ENCODE peak calls at places on chromosome X, in five cellular contexts. T is A549, B is HepG2, L is lower lobe of right lung, H is colonic mucosa. C is an unnamed sample.

GRCh38 chrX:55489315-55490009 is at the start of gene USP51:
- DNase-seq in T (peak), B (no peak), L (peak), H (peak), C (no peak)

GRCh38 chrX:69179380-69179911 is 14.2 kb upstream of the PJA1 start:
- DNase-seq in T (no peak), B (no peak), L (no peak), H (no peak), C (no peak)

GRCh38 chrX:134935286-134935685 is 55.5 kb upstream of the SMIM10 start:
- DNase-seq in T (no peak), B (no peak), L (no peak), H (no peak), C (no peak)

GRCh38 chrX:4710618-4711433 is 997.4 kb upstream of the PRKX start:
- DNase-seq in T (peak), B (peak), L (no peak), H (no peak), C (no peak)

GRCh38 chrX:138463476-138463875 is 248.0 kb downstream of the FGF13 start:
- DNase-seq in T (no peak), B (no peak), L (no peak), H (no peak), C (no peak)

GRCh38 chrX:155188786-155189185 is 27.5 kb upstream of the VBP1 start:
- DNase-seq in T (no peak), B (no peak), L (no peak), H (no peak), C (no peak)

GRCh38 chrX:120751683-120752082 is 121.8 kb upstream of the C1GALT1C1 start:
- DNase-seq in T (no peak), B (no peak), L (no peak), H (no peak), C (no peak)

GRCh38 chrX:41870719-41871151 is 52.6 kb downstream of the CASK start:
- DNase-seq in T (peak), B (peak), L (peak), H (peak), C (peak)

GRCh38 chrX:19382500-19383145 is 38.9 kb downstream of the PDHA1 start:
- DNase-seq in T (peak), B (peak), L (peak), H (peak), C (peak)

GRCh38 chrX:153669174-153669890 is 4.3 kb downstream of the PNCK start:
- DNase-seq in T (no peak), B (no peak), L (no peak), H (no peak), C (no peak)

GRCh38 chrX:39821709-39822095 is 276.1 kb downstream of the BCOR start:
- DNase-seq in T (no peak), B (no peak), L (no peak), H (no peak), C (no peak)

GRCh38 chrX:132748909-132749308 is 209.5 kb downstream of the HS6ST2 start:
- DNase-seq in T (no peak), B (no peak), L (no peak), H (no peak), C (no peak)

GRCh38 chrX:120144178-120144844 is 14.1 kb upstream of the RHOXF2 start:
- DNase-seq in T (no peak), B (no peak), L (no peak), H (no peak), C (no peak)

GRCh38 chrX:9204560-9204959 is 170.6 kb upstream of the FAM9B start:
- DNase-seq in T (peak), B (no peak), L (no peak), H (no peak), C (no peak)

GRCh38 chrX:101386542-101386885 is 523 bp upstream of the BTK start:
- DNase-seq in T (no peak), B (no peak), L (no peak), H (no peak), C (no peak)

GRCh38 chrX:20352935-20353336 is 86.2 kb upstream of the RPS6KA3 start:
- DNase-seq in T (no peak), B (no peak), L (no peak), H (no peak), C (no peak)

GRCh38 chrX:63275127-63275526 is 76.0 kb downstream of the SPIN4 start:
- DNase-seq in T (peak), B (peak), L (no peak), H (peak), C (peak)

GRCh38 chrX:46882266-46882665 is 30.0 kb upstream of the JADE3 start:
- DNase-seq in T (no peak), B (no peak), L (no peak), H (no peak), C (no peak)

GRCh38 chrX:136708348-136708747 is 60.4 kb downstream of the CD40LG start:
- DNase-seq in T (peak), B (no peak), L (no peak), H (no peak), C (no peak)

GRCh38 chrX:13387656-13388421 is 68.0 kb upstream of the ATXN3L start:
- DNase-seq in T (no peak), B (no peak), L (no peak), H (no peak), C (no peak)

GRCh38 chrX:146186540-146186939 is 368.9 kb downstream of the SLITRK2 start:
- DNase-seq in T (no peak), B (no peak), L (no peak), H (no peak), C (no peak)

GRCh38 chrX:7242613-7243012 is 94.7 kb upstream of the PUDP start:
- DNase-seq in T (no peak), B (no peak), L (no peak), H (no peak), C (no peak)

GRCh38 chrX:40646489-40647306 is 663 bp downstream of the CXorf38 start:
- DNase-seq in T (peak), B (no peak), L (peak), H (peak), C (peak)

GRCh38 chrX:150841466-150842197 is 56.8 kb downstream of the CD99L2 start:
- DNase-seq in T (peak), B (no peak), L (no peak), H (no peak), C (no peak)

GRCh38 chrX:152903589-152903988 is 5.7 kb downstream of the ZNF185 start:
- DNase-seq in T (no peak), B (no peak), L (no peak), H (no peak), C (no peak)

GRCh38 chrX:53074987-53075386 is 7.2 kb upstream of the TSPYL2 start:
- DNase-seq in T (peak), B (no peak), L (no peak), H (no peak), C (no peak)

GRCh38 chrX:17376381-17377046 is 1.5 kb downstream of the NHS start:
- DNase-seq in T (peak), B (no peak), L (no peak), H (peak), C (no peak)

GRCh38 chrX:134936542-134936941 is 54.2 kb upstream of the SMIM10 start:
- DNase-seq in T (peak), B (peak), L (no peak), H (no peak), C (no peak)

GRCh38 chrX:12975999-12976558 is 1.2 kb downstream of the TMSB4X start:
- DNase-seq in T (peak), B (no peak), L (peak), H (peak), C (no peak)

GRCh38 chrX:97119474-97120109 is 235.9 kb downstream of the RPA4 start:
- DNase-seq in T (no peak), B (no peak), L (no peak), H (no peak), C (no peak)

GRCh38 chrX:106481341-106481740 is 130.4 kb upstream of the RADX start:
- DNase-seq in T (peak), B (peak), L (no peak), H (peak), C (peak)

GRCh38 chrX:123087326-123087725 is 96.8 kb upstream of the GRIA3 start:
- DNase-seq in T (peak), B (peak), L (no peak), H (no peak), C (peak)

GRCh38 chrX:78652971-78653822 is 5.9 kb downstream of the RTL3 start:
- DNase-seq in T (peak), B (peak), L (no peak), H (no peak), C (peak)

GRCh38 chrX:15674514-15674898 is 9.9 kb upstream of the CLTRN start:
- DNase-seq in T (peak), B (peak), L (peak), H (peak), C (peak)

GRCh38 chrX:133913658-133914388 is 71.6 kb downstream of the GPC3 start:
- DNase-seq in T (no peak), B (no peak), L (no peak), H (no peak), C (no peak)

GRCh38 chrX:41180194-41180902 is 95.1 kb downstream of the USP9X start:
- DNase-seq in T (peak), B (peak), L (no peak), H (peak), C (peak)

GRCh38 chrX:53088136-53088974 is 5.6 kb upstream of the KANTR start:
- DNase-seq in T (peak), B (no peak), L (peak), H (peak), C (peak)

GRCh38 chrX:63809158-63809557 is 24.1 kb upstream of the ARHGEF9 start:
- DNase-seq in T (no peak), B (no peak), L (no peak), H (no peak), C (no peak)